ENCODE peak calls at places on chromosomes 13 and 19, in ten cellular contexts. X is stomach; O is SK-N-MC; V is CD8-positive, alpha-beta memory T cell; A is ACHN; L is LoVo; T is NCI-H2171 treated with DMSO at 0.1 percent for 48 hours; K is RWPE1; H is BE2C; J is nephron progenitor cell. B is an unnamed sample.

GRCh38 chr19:52570005-52570861 is at the start of gene ZNF701:
- DNase-seq in X (peak), O (peak), V (peak), A (peak), L (peak), T (peak), K (peak), H (peak), J (peak), B (peak)

GRCh38 chr19:670609-671075 is 5.5 kb upstream of the FSTL3 start:
- DNase-seq in X (no peak), O (no peak), V (no peak), A (no peak), L (no peak), T (no peak), K (no peak), H (no peak), J (no peak), B (no peak)

GRCh38 chr19:13128583-13128982 is 10.5 kb downstream of the NACC1 start:
- DNase-seq in X (no peak), O (no peak), V (no peak), A (no peak), L (no peak), T (no peak), K (no peak), H (no peak), J (no peak), B (no peak)

GRCh38 chr19:13001166-13001501 is 5.9 kb downstream of the NFIX start:
- DNase-seq in X (no peak), O (no peak), V (no peak), A (no peak), L (no peak), T (no peak), K (no peak), H (no peak), J (no peak), B (no peak)

GRCh38 chr19:44851427-44851826 is 5.3 kb downstream of the NECTIN2 start:
- DNase-seq in X (no peak), O (no peak), V (no peak), A (no peak), L (no peak), T (no peak), K (no peak), H (no peak), J (no peak), B (no peak)

GRCh38 chr13:19587635-19588300 is 26.4 kb upstream of the TPTE2 start:
- DNase-seq in X (no peak), O (peak), V (no peak), A (peak), L (peak), T (peak), K (no peak), H (peak), J (no peak), B (peak)

GRCh38 chr13:113164492-113164891 is 6.0 kb downstream of the PROZ start:
- DNase-seq in X (no peak), O (no peak), V (no peak), A (no peak), L (no peak), T (no peak), K (no peak), H (no peak), J (no peak), B (no peak)

GRCh38 chr13:33739254-33739653 is 78.7 kb upstream of the RFC3 start:
- DNase-seq in X (no peak), O (no peak), V (no peak), A (no peak), L (no peak), T (no peak), K (no peak), H (no peak), J (no peak), B (no peak)

GRCh38 chr13:59437902-59438301 is 725.8 kb downstream of the DIAPH3 start:
- DNase-seq in X (no peak), O (no peak), V (no peak), A (no peak), L (no peak), T (no peak), K (no peak), H (no peak), J (peak), B (no peak)

GRCh38 chr13:30486230-30487074 is 20.7 kb upstream of the HMGB1 start:
- DNase-seq in X (peak), O (no peak), V (no peak), A (no peak), L (no peak), T (no peak), K (peak), H (no peak), J (no peak), B (peak)

GRCh38 chr13:112790735-112791641 is 101.2 kb downstream of the ATP11A start:
- DNase-seq in X (peak), O (peak), V (no peak), A (no peak), L (no peak), T (no peak), K (no peak), H (no peak), J (no peak), B (peak)

GRCh38 chr19:5961969-5962945 is 15.7 kb downstream of the RANBP3 start:
- DNase-seq in X (peak), O (no peak), V (peak), A (no peak), L (no peak), T (peak), K (no peak), H (no peak), J (no peak), B (peak)

GRCh38 chr13:48156466-48156865 is 61.6 kb upstream of the MED4 start:
- DNase-seq in X (peak), O (no peak), V (peak), A (peak), L (peak), T (peak), K (no peak), H (no peak), J (no peak), B (peak)

GRCh38 chr19:17479325-17479791 is 9.0 kb downstream of the SLC27A1 start:
- DNase-seq in X (no peak), O (no peak), V (no peak), A (no peak), L (no peak), T (no peak), K (no peak), H (no peak), J (no peak), B (no peak)

GRCh38 chr19:43474986-43475705 is 9.7 kb upstream of the LYPD3 start:
- DNase-seq in X (peak), O (peak), V (peak), A (peak), L (peak), T (peak), K (peak), H (peak), J (peak), B (peak)

GRCh38 chr13:75514080-75515040 is 23.3 kb downstream of the COMMD6 start:
- DNase-seq in X (no peak), O (no peak), V (no peak), A (no peak), L (no peak), T (no peak), K (no peak), H (no peak), J (no peak), B (no peak)

GRCh38 chr13:60143775-60144174 is 20.0 kb downstream of the DIAPH3 start:
- DNase-seq in X (no peak), O (no peak), V (no peak), A (no peak), L (no peak), T (peak), K (no peak), H (no peak), J (no peak), B (peak)